ENCODE peak calls at places on chromosomes 3 and 15, in eight cellular contexts. U is upper lobe of right lung; Y is retina; I is activated effector memory CD4-positive, alpha-beta T cell treated with Interleukin-2 at 50 U/mL for 16 hours; S is GM12865; X is right atrium auricular region; P is renal cortical epithelial cell; R is hypothalamus. W is an unnamed sample.
A peak's percentile ranks its signal among the peaks of the same experiment; 100 is the strongest.

GRCh38 chr15:98043160-98044059 is 82.9 kb downstream of the ARRDC4 start:
- DNase-seq in X (peak; percentile 38), U (no peak), R (no peak), I (no peak), P (no peak), S (no peak), Y (no peak), W (no peak)

GRCh38 chr3:171168086-171168485 is 141.6 kb upstream of the SLC2A2 start:
- DNase-seq in U (no peak), P (peak; percentile 97), R (no peak), Y (no peak), X (no peak), I (no peak), S (no peak), W (no peak)

GRCh38 chr3:23320586-23321570 is 117.8 kb downstream of the UBE2E2 start:
- DNase-seq in I (no peak), Y (no peak), X (no peak), R (no peak), U (no peak), S (no peak), P (no peak), W (no peak)

GRCh38 chr15:98840010-98840409 is 167.6 kb downstream of the PGPEP1L start:
- DNase-seq in R (no peak), Y (no peak), S (no peak), P (no peak), X (no peak), I (no peak), U (no peak), W (no peak)

GRCh38 chr15:50219820-50220219 is 37.8 kb downstream of the SLC27A2 start:
- DNase-seq in Y (no peak), R (no peak), U (no peak), I (no peak), P (peak; percentile 33), S (no peak), X (no peak), W (no peak)

GRCh38 chr15:74541494-74542191 is 623 bp downstream of the ARID3B start:
- DNase-seq in R (no peak), I (peak; percentile 51), P (peak; percentile 66), X (peak; percentile 61), Y (no peak), U (peak; percentile 66), S (peak; percentile 93), W (no peak)

GRCh38 chr15:63264685-63265302 is 12.6 kb upstream of the APH1B start:
- DNase-seq in I (no peak), Y (no peak), P (peak; percentile 38), S (no peak), X (no peak), U (no peak), R (no peak), W (no peak)

GRCh38 chr3:43867673-43868072 is 176.9 kb downstream of the ABHD5 start:
- DNase-seq in R (no peak), P (peak; percentile 79), U (no peak), S (no peak), Y (no peak), X (no peak), I (no peak), W (no peak)

GRCh38 chr15:65366122-65366892 is 11.5 kb downstream of the IGDCC3 start:
- DNase-seq in P (no peak), U (peak; percentile 30), Y (no peak), S (no peak), I (no peak), X (no peak), R (no peak), W (no peak)

GRCh38 chr3:160455846-160456245 is 6.3 kb upstream of the TRIM59 start:
- DNase-seq in R (no peak), X (no peak), I (no peak), Y (no peak), U (no peak), P (no peak), S (no peak), W (no peak)

GRCh38 chr15:60757831-60758570 is 279.1 kb upstream of the ICE2 start:
- DNase-seq in P (peak; percentile 74), S (no peak), U (no peak), R (no peak), I (no peak), X (no peak), Y (no peak), W (no peak)

GRCh38 chr15:89450076-89451006 is 46.0 kb downstream of the RHCG start:
- DNase-seq in P (no peak), I (no peak), U (no peak), S (no peak), X (no peak), R (no peak), Y (no peak), W (no peak)

GRCh38 chr3:123071581-123071980 is 4.8 kb downstream of the PDIA5 start:
- DNase-seq in R (no peak), X (no peak), Y (no peak), U (no peak), I (no peak), P (no peak), S (no peak), W (no peak)

GRCh38 chr15:40081691-40082194 is 26.9 kb downstream of the BMF start:
- DNase-seq in I (no peak), P (peak; percentile 85), S (no peak), X (peak; percentile 84), Y (peak; percentile 80), U (no peak), R (peak; percentile 55), W (no peak)

GRCh38 chr3:128999104-128999503 is 2.0 kb upstream of the EFCC1 start:
- DNase-seq in I (no peak), Y (no peak), S (no peak), P (no peak), R (no peak), U (no peak), X (no peak), W (no peak)

GRCh38 chr3:141308588-141309218 is 59.6 kb upstream of the ZBTB38 start:
- DNase-seq in R (no peak), X (peak; percentile 58), S (no peak), P (no peak), Y (no peak), I (no peak), U (peak; percentile 80), W (peak; percentile 34)

GRCh38 chr3:107366766-107367165 is 10.5 kb upstream of the CCDC54 start:
- DNase-seq in U (no peak), P (no peak), Y (no peak), R (no peak), X (no peak), S (no peak), I (no peak), W (no peak)

GRCh38 chr3:9732080-9732752 is 681 bp downstream of the BRPF1 start:
- DNase-seq in I (peak; percentile 32), R (no peak), Y (no peak), U (peak; percentile 76), S (peak; percentile 52), P (no peak), X (no peak), W (no peak)